ENCODE peak calls at places on chromosomes 12 and 14, in eight cellular contexts. One of them, this sample, is unnamed.

GRCh38 chr12:115873416-115874082 is 403.9 kb downstream of the MED13L start:
- DNase-seq in kidney epithelial cell: no peak
- DNase-seq in cardiac septum: no peak
- DNase-seq in fibroblast of pulmonary artery: no peak
- DNase-seq in astrocyte of the spinal cord: no peak
- DNase-seq in neural crest cell: no peak
- DNase-seq in T-helper 1 cell: no peak
- DNase-seq in right lobe of liver: no peak
- DNase-seq in this sample: no peak

GRCh38 chr12:45303955-45304354 is 88.1 kb downstream of the ANO6 start:
- DNase-seq in kidney epithelial cell: no peak
- DNase-seq in cardiac septum: no peak
- DNase-seq in fibroblast of pulmonary artery: peak
- DNase-seq in astrocyte of the spinal cord: no peak
- DNase-seq in neural crest cell: no peak
- DNase-seq in T-helper 1 cell: no peak
- DNase-seq in right lobe of liver: no peak
- DNase-seq in this sample: no peak

GRCh38 chr12:56571131-56571530 is 49.5 kb downstream of the RBMS2 start:
- DNase-seq in kidney epithelial cell: no peak
- DNase-seq in cardiac septum: no peak
- DNase-seq in fibroblast of pulmonary artery: peak
- DNase-seq in astrocyte of the spinal cord: no peak
- DNase-seq in neural crest cell: no peak
- DNase-seq in T-helper 1 cell: no peak
- DNase-seq in right lobe of liver: no peak
- DNase-seq in this sample: no peak

GRCh38 chr12:28222959-28223662 is 32.9 kb downstream of the CCDC91 start:
- DNase-seq in kidney epithelial cell: no peak
- DNase-seq in cardiac septum: no peak
- DNase-seq in fibroblast of pulmonary artery: no peak
- DNase-seq in astrocyte of the spinal cord: no peak
- DNase-seq in neural crest cell: no peak
- DNase-seq in T-helper 1 cell: no peak
- DNase-seq in right lobe of liver: no peak
- DNase-seq in this sample: no peak

GRCh38 chr14:52124791-52125661 is 56.2 kb upstream of the NID2 start:
- DNase-seq in kidney epithelial cell: no peak
- DNase-seq in cardiac septum: no peak
- DNase-seq in fibroblast of pulmonary artery: peak
- DNase-seq in astrocyte of the spinal cord: peak
- DNase-seq in neural crest cell: no peak
- DNase-seq in T-helper 1 cell: no peak
- DNase-seq in right lobe of liver: no peak
- DNase-seq in this sample: peak

GRCh38 chr14:30210630-30211029 is 283.0 kb upstream of the PRKD1 start:
- DNase-seq in kidney epithelial cell: no peak
- DNase-seq in cardiac septum: no peak
- DNase-seq in fibroblast of pulmonary artery: peak
- DNase-seq in astrocyte of the spinal cord: peak
- DNase-seq in neural crest cell: no peak
- DNase-seq in T-helper 1 cell: no peak
- DNase-seq in right lobe of liver: no peak
- DNase-seq in this sample: peak

GRCh38 chr14:36238666-36239363 is 62.3 kb upstream of the PTCSC3 start:
- DNase-seq in kidney epithelial cell: peak
- DNase-seq in cardiac septum: no peak
- DNase-seq in fibroblast of pulmonary artery: peak
- DNase-seq in astrocyte of the spinal cord: peak
- DNase-seq in neural crest cell: no peak
- DNase-seq in T-helper 1 cell: no peak
- DNase-seq in right lobe of liver: no peak
- DNase-seq in this sample: peak

GRCh38 chr14:77088219-77088618 is 9.8 kb upstream of the CIPC start:
- DNase-seq in kidney epithelial cell: no peak
- DNase-seq in cardiac septum: no peak
- DNase-seq in fibroblast of pulmonary artery: no peak
- DNase-seq in astrocyte of the spinal cord: no peak
- DNase-seq in neural crest cell: no peak
- DNase-seq in T-helper 1 cell: no peak
- DNase-seq in right lobe of liver: no peak
- DNase-seq in this sample: no peak

GRCh38 chr14:62739647-62740046 is 305.6 kb downstream of the KCNH5 start:
- DNase-seq in kidney epithelial cell: no peak
- DNase-seq in cardiac septum: no peak
- DNase-seq in fibroblast of pulmonary artery: no peak
- DNase-seq in astrocyte of the spinal cord: no peak
- DNase-seq in neural crest cell: no peak
- DNase-seq in T-helper 1 cell: no peak
- DNase-seq in right lobe of liver: no peak
- DNase-seq in this sample: no peak